ENCODE peak calls at places on chromosomes 4 and X, in four cellular contexts. F is activated gamma-delta T cell treated with Interleukin-2 at 50 U/mL for 16 hours, E is uterus, X is HEK293T. G is an unnamed sample.

GRCh38 chr4:29970626-29971025 is 749.5 kb upstream of the PCDH7 start:
- DNase-seq in F (no peak), E (no peak), X (peak), G (no peak)

GRCh38 chr4:52914051-52914605 is 52.0 kb downstream of the RASL11B start:
- DNase-seq in F (no peak), E (no peak), X (no peak), G (no peak)

GRCh38 chrX:28586291-28586690 is 955 bp upstream of the IL1RAPL1 start:
- DNase-seq in F (no peak), E (peak), X (no peak), G (no peak)

GRCh38 chrX:20116087-20116574 is 576 bp downstream of the MAP7D2 start:
- DNase-seq in F (no peak), E (no peak), X (no peak), G (no peak)

GRCh38 chr4:174324246-174324645 is 40.5 kb downstream of the CEP44 start:
- DNase-seq in F (no peak), E (no peak), X (no peak), G (no peak)

GRCh38 chr4:98261291-98262271 is at the start of gene RAP1GDS1:
- DNase-seq in F (no peak), E (peak), X (peak), G (peak)

GRCh38 chrX:13000311-13000811 is 25.5 kb downstream of the TMSB4X start:
- DNase-seq in F (peak), E (no peak), X (no peak), G (no peak)

GRCh38 chr4:177077095-177077494 is 232.6 kb upstream of the NEIL3 start:
- DNase-seq in F (no peak), E (no peak), X (no peak), G (no peak)

GRCh38 chr4:109848501-109848900 is 594 bp downstream of the LRIT3 start:
- DNase-seq in F (no peak), E (no peak), X (no peak), G (no peak)

GRCh38 chr4:151389316-151389715 is 19.7 kb upstream of the FHIP1A start:
- DNase-seq in F (no peak), E (no peak), X (no peak), G (no peak)

GRCh38 chr4:83716874-83717273 is 181.0 kb downstream of the GPAT3 start:
- DNase-seq in F (no peak), E (no peak), X (no peak), G (no peak)